ENCODE peak calls at places on chromosomes 5 and 9, in nine cellular contexts. T is HepG2; Y is GM12878; R is CD8-positive, alpha-beta T cell; B is A549; X is dorsolateral prefrontal cortex; S is WERI-Rb-1; M is uterus; V is fibroblast of lung. I is an unnamed sample.

GRCh38 chr5:14914603-14915277 is 43.2 kb upstream of the ANKH start:
- DNase-seq in M (no peak), B (no peak), T (no peak), S (no peak), V (peak), R (no peak), X (no peak), Y (no peak), I (no peak)

GRCh38 chr9:132488611-132489010 is 78.6 kb downstream of the CFAP77 start:
- DNase-seq in S (no peak), T (no peak), M (no peak), B (no peak), V (no peak), Y (no peak), R (no peak), X (no peak), I (no peak)

GRCh38 chr9:132827366-132827765 is 50.7 kb downstream of the AK8 start:
- DNase-seq in M (no peak), T (no peak), V (no peak), B (no peak), R (no peak), Y (no peak), X (no peak), S (no peak), I (no peak)

GRCh38 chr5:107704686-107705389 is 34.1 kb upstream of the EFNA5 start:
- DNase-seq in S (peak), X (no peak), R (no peak), Y (no peak), M (no peak), B (no peak), T (no peak), V (no peak), I (no peak)

GRCh38 chr9:93416530-93417235 is 34.8 kb upstream of the FAM120A start:
- DNase-seq in V (no peak), Y (no peak), B (no peak), R (no peak), M (no peak), T (no peak), X (no peak), S (no peak), I (no peak)

GRCh38 chr5:17802256-17802655 is 168.0 kb downstream of the TAF11L14 start:
- DNase-seq in R (no peak), S (no peak), V (no peak), B (no peak), X (no peak), M (no peak), Y (no peak), T (no peak), I (no peak)

GRCh38 chr9:90851444-90851843 is 49.8 kb downstream of the SYK start:
- DNase-seq in Y (no peak), V (no peak), S (no peak), R (no peak), M (no peak), T (no peak), X (no peak), B (no peak), I (no peak)

GRCh38 chr5:997711-998110 is 10.9 kb upstream of the NKD2 start:
- DNase-seq in B (no peak), Y (no peak), X (peak), R (no peak), S (peak), V (no peak), M (no peak), T (no peak), I (no peak)

GRCh38 chr5:179198865-179199645 is 138.9 kb downstream of the ZNF354C start:
- DNase-seq in B (no peak), R (no peak), V (no peak), T (no peak), X (no peak), Y (no peak), M (no peak), S (no peak), I (no peak)

GRCh38 chr5:73867344-73868335 is 241.6 kb downstream of the ARHGEF28 start:
- DNase-seq in R (no peak), X (no peak), Y (no peak), S (no peak), T (no peak), B (peak), M (no peak), V (peak), I (no peak)

GRCh38 chr9:98091735-98092632 is 27.0 kb downstream of the TRIM14 start:
- DNase-seq in X (peak), S (peak), M (no peak), T (no peak), V (no peak), Y (no peak), B (no peak), R (no peak), I (no peak)

GRCh38 chr5:170478306-170478705 is 25.5 kb upstream of the KCNIP1 start:
- DNase-seq in R (no peak), M (no peak), S (no peak), V (no peak), X (no peak), T (no peak), B (no peak), Y (no peak), I (no peak)

GRCh38 chr5:170480277-170480676 is 23.5 kb upstream of the KCNIP1 start:
- DNase-seq in S (no peak), V (no peak), B (no peak), Y (no peak), T (no peak), R (no peak), M (no peak), X (no peak), I (no peak)

GRCh38 chr5:170481839-170482238 is 22.0 kb upstream of the KCNIP1 start:
- DNase-seq in X (no peak), M (no peak), R (no peak), S (no peak), V (no peak), B (no peak), Y (no peak), T (no peak), I (no peak)

GRCh38 chr5:170477906-170478305 is 25.9 kb upstream of the KCNIP1 start:
- DNase-seq in B (no peak), X (no peak), V (no peak), M (no peak), Y (no peak), S (no peak), T (no peak), R (no peak), I (no peak)

GRCh38 chr5:170479484-170479883 is 24.3 kb upstream of the KCNIP1 start:
- DNase-seq in T (no peak), R (no peak), S (no peak), M (no peak), X (no peak), Y (no peak), V (peak), B (peak), I (no peak)
- TF ChIP-seq CTCF in T (no peak), R (no peak), S (no peak), M (no peak), X (no peak), Y (no peak), V (no peak), B (peak), I (no peak)

GRCh38 chr5:148912714-148913398 is 86.4 kb downstream of the ADRB2 start:
- DNase-seq in T (peak), Y (no peak), B (peak), M (no peak), R (no peak), X (no peak), V (peak), S (peak), I (no peak)
- TF ChIP-seq CTCF in T (peak), Y (no peak), B (peak), M (no peak), R (no peak), X (no peak), V (peak), S (peak), I (no peak)

GRCh38 chr5:147223343-147223742 is 11.5 kb upstream of the STK32A start:
- DNase-seq in Y (no peak), M (no peak), T (no peak), V (no peak), B (no peak), R (no peak), X (no peak), S (no peak), I (no peak)

GRCh38 chr5:147225938-147226337 is 8.9 kb upstream of the STK32A start:
- DNase-seq in V (no peak), B (no peak), T (no peak), S (no peak), X (no peak), R (no peak), M (no peak), Y (no peak), I (no peak)

GRCh38 chr5:147223951-147224791 is 10.7 kb upstream of the STK32A start:
- DNase-seq in R (no peak), B (peak), M (peak), S (peak), X (peak), T (peak), V (peak), Y (no peak), I (no peak)

DNA sequence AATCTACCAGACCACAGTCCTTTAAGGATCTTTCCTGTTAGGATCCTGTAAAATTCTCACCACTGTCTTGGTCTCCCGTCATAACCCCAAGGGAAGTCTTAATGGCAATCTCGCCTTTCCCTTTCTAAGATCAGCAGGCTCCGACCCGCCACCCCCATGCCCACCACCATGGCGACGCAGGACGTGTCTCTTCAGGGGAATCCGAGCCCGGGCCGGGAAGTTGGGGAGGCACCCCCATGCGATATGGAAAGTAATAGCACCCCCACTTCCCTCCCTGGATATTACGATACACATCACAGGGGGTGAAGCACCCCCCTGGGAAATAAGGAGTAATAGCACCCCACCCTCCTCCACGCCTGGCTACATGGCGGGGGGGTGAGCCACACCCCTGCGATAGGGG is 8.3 kb upstream of the STK32A start:
- DNase-seq in Y (no peak), M (no peak), R (no peak), S (no peak), X (no peak), T (no peak), B (no peak), V (no peak), I (no peak)
- TF ChIP-seq CTCF in Y (no peak), M (no peak), R (no peak), S (no peak), X (no peak), T (no peak), B (no peak), V (no peak), I (no peak)

GRCh38 chr9:94554078-94554438 is 825 bp upstream of the PCAT7 start:
- DNase-seq in Y (no peak), B (no peak), X (no peak), R (no peak), T (no peak), S (no peak), V (no peak), M (no peak), I (no peak)

GRCh38 chr9:94553029-94553938 is 1.6 kb upstream of the PCAT7 start:
- DNase-seq in M (no peak), B (peak), R (no peak), X (no peak), Y (no peak), V (no peak), T (peak), S (peak), I (no peak)

GRCh38 chr9:94560237-94560636 is 5.4 kb downstream of the PCAT7 start:
- DNase-seq in X (no peak), M (no peak), B (no peak), T (no peak), S (no peak), Y (no peak), R (no peak), V (no peak), I (no peak)

GRCh38 chr9:94554439-94555331 is at the start of gene PCAT7:
- DNase-seq in S (peak), R (no peak), X (no peak), B (peak), T (peak), M (no peak), V (peak), Y (peak), I (peak)
- TF ChIP-seq CTCF in S (peak), R (no peak), X (no peak), B (peak), T (peak), M (no peak), V (no peak), Y (peak), I (peak)

DNA sequence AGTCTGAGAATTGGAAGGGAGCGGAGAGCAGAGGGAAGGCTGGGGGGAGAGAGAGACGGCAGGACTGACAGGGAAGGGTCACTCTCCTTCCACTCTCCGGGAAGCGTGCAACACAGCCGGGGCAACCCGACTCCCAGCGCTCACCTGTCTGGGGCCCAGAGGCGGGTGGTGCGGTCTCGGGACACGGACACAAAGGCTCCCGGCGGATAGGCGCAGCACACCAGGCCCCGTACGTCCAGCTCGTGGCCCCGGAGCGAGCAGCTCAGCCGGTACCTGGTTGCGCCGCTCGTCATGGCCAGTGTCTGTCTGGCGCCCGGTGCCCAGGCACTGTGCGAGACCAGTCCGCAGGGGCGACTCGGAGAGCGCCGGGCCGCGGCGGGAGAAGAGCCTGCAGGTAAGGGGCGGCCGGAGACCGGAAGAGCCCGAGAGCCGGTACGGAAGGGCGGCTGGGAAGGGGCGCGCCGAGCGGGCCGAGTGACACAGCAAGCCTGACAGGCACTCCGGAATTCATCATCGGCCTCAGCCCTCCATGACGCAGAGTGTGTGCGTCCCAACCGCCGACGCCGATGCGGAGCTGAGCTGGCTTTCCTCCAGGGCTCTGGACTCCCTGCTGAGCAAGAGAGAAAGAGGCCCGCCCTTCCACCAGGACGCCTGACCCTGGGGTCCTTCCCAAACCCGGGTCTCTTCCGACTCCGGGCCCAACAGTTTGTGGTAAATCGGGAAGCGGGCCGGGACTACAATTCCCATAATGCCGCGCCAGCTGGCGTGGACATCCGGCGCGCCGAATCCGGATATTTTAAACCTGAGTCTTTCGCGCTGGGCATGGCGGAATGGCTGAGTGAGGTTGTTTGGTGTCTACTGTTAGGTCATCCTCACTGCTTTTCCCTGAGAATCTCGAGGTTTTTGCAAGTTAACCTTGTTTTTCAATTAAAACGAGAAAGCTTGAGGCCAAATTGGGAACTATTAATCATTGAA is at the start of gene PLAA:
- DNase-seq in X (peak), R (peak), Y (peak), M (peak), V (peak), S (peak), T (peak), B (peak), I (peak)
- TF ChIP-seq CTCF in X (no peak), R (no peak), Y (peak), M (no peak), V (no peak), S (peak), T (peak), B (no peak), I (peak)

DNA sequence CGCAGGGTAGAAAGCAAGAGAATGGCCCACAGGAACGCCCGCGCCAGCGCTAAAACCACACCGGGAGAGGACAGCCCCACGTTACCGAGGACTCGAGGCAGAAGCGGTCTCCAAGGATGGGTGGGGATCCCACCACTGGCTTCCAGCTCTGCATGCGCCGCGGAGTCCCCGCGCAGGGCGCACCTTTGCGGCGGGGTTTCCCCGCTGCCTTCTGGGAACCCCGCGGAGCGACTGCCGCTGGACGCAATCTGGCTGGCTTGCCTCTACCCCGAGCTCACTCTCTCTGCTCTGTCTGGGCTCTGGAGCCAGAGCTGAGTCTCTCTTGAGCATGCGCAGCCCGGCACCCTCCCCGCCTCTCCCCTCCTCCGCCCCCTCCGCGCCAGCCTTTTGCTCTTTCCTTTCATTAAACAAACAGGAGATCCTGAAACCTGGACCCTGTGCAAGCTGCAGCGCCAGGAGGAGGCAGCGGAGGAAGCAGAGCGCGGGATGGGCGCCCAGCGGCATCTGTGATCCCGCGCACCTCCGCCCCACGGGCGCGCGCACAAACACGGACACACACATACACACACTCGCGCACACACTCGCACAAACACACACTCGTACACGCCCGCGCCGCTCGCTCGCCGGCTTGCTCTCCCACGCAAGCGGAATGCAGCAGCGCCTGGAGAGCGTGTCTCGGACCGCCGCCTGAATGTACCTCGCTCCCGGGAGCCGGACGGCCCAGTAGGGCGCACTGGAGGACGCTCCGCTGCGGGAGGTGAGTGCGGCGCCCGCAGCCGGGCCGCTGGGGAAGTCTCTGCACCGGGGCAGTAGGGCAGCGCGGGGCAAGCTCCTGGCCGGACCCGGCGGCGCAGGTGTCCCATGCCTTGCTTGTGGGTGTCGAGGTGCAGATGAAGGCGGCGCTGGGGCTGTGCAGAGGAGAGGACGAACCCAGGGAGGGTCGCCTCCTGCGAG is at the start of gene PLPPR1:
- DNase-seq in S (peak), T (peak), M (no peak), X (peak), B (peak), R (no peak), V (peak), Y (no peak), I (no peak)
- TF ChIP-seq CTCF in S (peak), T (peak), M (no peak), X (no peak), B (no peak), R (no peak), V (no peak), Y (no peak), I (no peak)

DNA sequence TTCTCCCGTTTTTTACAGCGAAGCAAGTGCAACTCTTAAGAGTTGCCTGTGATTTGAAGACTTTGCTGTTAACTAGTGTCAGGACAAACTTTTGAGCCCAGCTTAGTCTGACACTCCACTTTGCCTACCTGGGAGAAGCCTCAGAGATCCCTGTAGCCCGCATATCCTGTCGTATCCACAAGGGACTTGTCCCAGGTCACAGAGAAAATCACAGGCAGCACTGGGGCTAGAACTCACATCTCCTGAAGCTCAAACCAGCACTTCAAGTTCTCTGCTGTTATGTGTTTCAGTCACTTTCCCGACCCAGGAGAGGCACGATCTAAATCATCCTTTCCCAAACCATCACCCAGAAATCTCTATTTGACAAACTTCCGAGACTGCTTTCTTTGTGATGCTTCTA is 584.5 kb downstream of the ACTL7B start:
- DNase-seq in M (no peak), R (no peak), B (no peak), X (no peak), S (peak), Y (no peak), V (no peak), T (no peak), I (no peak)
- TF ChIP-seq CTCF in M (no peak), R (no peak), B (no peak), X (no peak), S (no peak), Y (no peak), V (no peak), T (no peak), I (no peak)